ENCODE peak calls at places on chromosome X, in eight cellular contexts. B, U, K, R, L, X, W and C are unnamed samples. For H3K27me3, the result is how much of the 10 kb centered on the place peaks cover.

GRCh38 chrX:114800719-114801118 is 216.7 kb downstream of the IL13RA2 start:
- DNase-seq in B (no peak), K (no peak), X (no peak), L (peak), W (peak), U (no peak), R (peak), C (no peak)

GRCh38 chrX:94418065-94418464 is 744.1 kb downstream of the FAM133A start:
- DNase-seq in K (no peak), U (no peak), W (no peak), X (no peak), L (no peak), B (no peak), R (no peak), C (no peak)

GRCh38 chrX:107440187-107440586 is 9.3 kb upstream of the FRMPD3 start:
- DNase-seq in L (no peak), W (no peak), B (no peak), U (no peak), R (no peak), K (no peak), X (no peak), C (no peak)

GRCh38 chrX:153981771-153982533 is 9.4 kb downstream of the TMEM187 start:
- DNase-seq in B (peak), K (no peak), X (no peak), R (no peak), L (no peak), W (no peak), U (no peak), C (no peak)

GRCh38 chrX:18733273-18733672 is 25.8 kb downstream of the PPEF1 start:
- DNase-seq in R (no peak), B (no peak), X (no peak), L (no peak), U (no peak), W (no peak), K (no peak), C (no peak)

GRCh38 chrX:40570346-40571093 is 10.2 kb upstream of the ATP6AP2 start:
- DNase-seq in L (no peak), W (no peak), R (no peak), U (no peak), X (no peak), B (no peak), K (no peak), C (peak)

GRCh38 chrX:67604979-67605703 is 61.3 kb downstream of the AR start:
- DNase-seq in K (no peak), L (no peak), W (peak), U (no peak), B (peak), X (peak), R (peak), C (no peak)

GRCh38 chrX:101265869-101266428 is 25.2 kb downstream of the TAF7L start:
- DNase-seq in W (peak), K (no peak), R (peak), L (no peak), B (no peak), X (peak), U (no peak), C (no peak)

GRCh38 chrX:104659037-104659744 is 93.2 kb downstream of the IL1RAPL2 start:
- DNase-seq in U (no peak), R (peak), B (no peak), K (no peak), L (no peak), X (no peak), W (peak), C (no peak)

GRCh38 chrX:115898382-115899001 is 272.1 kb upstream of the AGTR2 start:
- DNase-seq in L (peak), W (no peak), B (peak), K (peak), U (peak), X (no peak), R (no peak), C (peak)

GRCh38 chrX:22325091-22325490 is 52.4 kb downstream of the CBLL2 start:
- DNase-seq in L (no peak), X (peak), K (no peak), R (peak), W (peak), U (no peak), B (no peak), C (no peak)

GRCh38 chrX:101057095-101057714 is 5.3 kb upstream of the TRMT2B start:
- DNase-seq in B (no peak), K (no peak), X (peak), L (no peak), R (peak), U (no peak), W (peak), C (no peak)

GRCh38 chrX:106621836-106622235 is 10.1 kb downstream of the RADX start:
- DNase-seq in L (no peak), R (no peak), W (no peak), B (no peak), U (no peak), K (no peak), X (no peak), C (no peak)

GRCh38 chrX:56498756-56499155 is 64.7 kb upstream of the UBQLN2 start:
- DNase-seq in K (no peak), U (no peak), X (no peak), R (no peak), W (no peak), B (no peak), L (no peak), C (no peak)

GRCh38 chrX:106159861-106160282 is 8.2 kb upstream of the PWWP3B start:
- DNase-seq in X (no peak), W (no peak), R (no peak), K (no peak), B (no peak), L (no peak), U (no peak), C (no peak)

GRCh38 chrX:18793601-18794089 is 86.2 kb downstream of the PPEF1 start:
- DNase-seq in U (peak), R (no peak), B (no peak), L (no peak), X (peak), K (peak), W (no peak), C (peak)

GRCh38 chrX:48911407-48912182 is at the start of gene SLC35A2:
- DNase-seq in X (peak), K (peak), U (peak), L (peak), W (peak), R (peak), B (peak), C (peak)

GRCh38 chrX:131675596-131676194 is 131.8 kb downstream of the OR13H1 start:
- DNase-seq in U (peak), K (peak), X (no peak), W (peak), R (no peak), B (peak), L (peak), C (peak)

GRCh38 chrX:153827903-153828302 is 2.4 kb downstream of the PDZD4 start:
- DNase-seq in K (no peak), W (no peak), U (peak), L (no peak), B (no peak), X (no peak), R (no peak), C (no peak)

GRCh38 chrX:40085086-40085551 is 12.6 kb downstream of the BCOR start:
- DNase-seq in W (peak), R (peak), K (no peak), L (no peak), X (peak), U (no peak), B (no peak), C (peak)

DNA sequence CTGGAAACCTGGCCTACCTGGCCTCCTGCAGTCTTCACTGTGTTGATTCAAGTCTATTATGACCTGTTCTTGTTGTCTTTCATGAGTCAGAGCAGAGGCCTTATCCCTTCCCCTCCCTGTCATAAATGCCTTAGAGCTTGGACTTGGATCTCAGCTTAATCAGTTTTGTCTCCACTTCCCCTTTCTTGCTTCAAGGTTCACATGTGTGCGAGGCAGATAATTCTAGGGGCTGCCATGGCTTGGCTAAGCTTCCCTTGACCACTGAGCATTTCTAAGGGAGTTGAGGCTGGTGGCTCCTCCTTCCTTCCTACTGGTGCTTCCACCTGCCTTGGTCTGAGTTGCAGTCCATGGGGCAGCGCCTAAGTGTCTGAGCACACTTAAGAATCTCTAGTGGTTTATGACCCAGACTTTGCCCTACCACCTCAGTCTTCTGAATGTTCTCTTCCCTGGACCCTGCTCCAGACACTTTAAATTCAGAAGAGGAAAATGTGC is 1.7 kb upstream of the HEPH start:
- DNase-seq in U (no peak), W (no peak), B (no peak), R (no peak), L (no peak), X (no peak), K (no peak), C (no peak)
- H3K27ac ChIP-seq in U (no peak), W (no peak), B (no peak), R (no peak), L (no peak), X (no peak), K (no peak), C (no peak)

GRCh38 chrX:80184854-80185253 is 170.3 kb downstream of the TBX22 start:
- DNase-seq in U (no peak), R (no peak), K (no peak), B (no peak), W (no peak), L (no peak), X (no peak), C (no peak)

GRCh38 chrX:80181079-80181478 is 166.5 kb downstream of the TBX22 start:
- DNase-seq in X (no peak), U (no peak), B (no peak), R (no peak), W (no peak), K (no peak), L (no peak), C (peak)
- TF ChIP-seq CTCF in X (no peak), U (peak), B (peak), R (no peak), W (no peak), K (peak), L (no peak), C (peak)

DNA sequence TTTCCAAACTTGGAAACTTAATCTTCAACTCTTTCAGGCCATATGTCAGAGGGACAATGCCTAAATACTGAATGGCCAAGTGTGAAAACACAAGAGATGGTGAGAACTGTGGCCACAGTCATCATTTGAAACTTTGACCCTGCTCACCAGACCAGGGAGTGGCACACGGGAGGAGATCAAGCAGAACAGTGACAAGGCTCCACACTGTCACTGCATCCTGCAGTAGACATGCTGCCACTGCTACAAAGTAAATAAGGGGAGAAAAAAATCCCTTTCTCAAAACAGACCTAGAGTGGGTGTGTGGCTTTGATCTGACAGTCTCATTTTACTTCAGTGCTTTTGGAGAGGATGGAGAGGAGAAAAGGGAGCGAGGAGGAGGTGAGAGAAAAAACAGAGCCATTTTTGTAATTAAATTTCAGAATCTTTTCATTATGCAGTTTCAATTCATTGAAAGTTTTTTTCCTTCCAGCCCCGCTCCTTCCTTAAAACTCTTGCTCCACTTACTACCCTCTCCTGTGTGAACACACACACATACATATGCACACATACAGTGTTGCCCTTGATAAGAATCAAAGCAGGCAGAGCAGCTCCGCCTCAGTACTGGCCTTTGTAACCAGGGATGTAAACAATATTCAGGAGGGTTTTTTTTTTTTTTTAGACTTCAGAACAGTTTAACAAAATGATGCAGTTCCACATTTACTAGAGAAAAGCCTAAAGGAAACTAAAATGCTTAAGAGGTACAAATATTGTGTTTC is 34.4 kb downstream of the NEXMIF start:
- DNase-seq in W (no peak), R (no peak), K (no peak), X (no peak), U (peak), B (no peak), L (no peak), C (no peak)
- H3K27me3 ChIP-seq in W (under half), R (under half), K (under half), X (under half), U (under half), B (under half), L (under half), C (under half)

DNA sequence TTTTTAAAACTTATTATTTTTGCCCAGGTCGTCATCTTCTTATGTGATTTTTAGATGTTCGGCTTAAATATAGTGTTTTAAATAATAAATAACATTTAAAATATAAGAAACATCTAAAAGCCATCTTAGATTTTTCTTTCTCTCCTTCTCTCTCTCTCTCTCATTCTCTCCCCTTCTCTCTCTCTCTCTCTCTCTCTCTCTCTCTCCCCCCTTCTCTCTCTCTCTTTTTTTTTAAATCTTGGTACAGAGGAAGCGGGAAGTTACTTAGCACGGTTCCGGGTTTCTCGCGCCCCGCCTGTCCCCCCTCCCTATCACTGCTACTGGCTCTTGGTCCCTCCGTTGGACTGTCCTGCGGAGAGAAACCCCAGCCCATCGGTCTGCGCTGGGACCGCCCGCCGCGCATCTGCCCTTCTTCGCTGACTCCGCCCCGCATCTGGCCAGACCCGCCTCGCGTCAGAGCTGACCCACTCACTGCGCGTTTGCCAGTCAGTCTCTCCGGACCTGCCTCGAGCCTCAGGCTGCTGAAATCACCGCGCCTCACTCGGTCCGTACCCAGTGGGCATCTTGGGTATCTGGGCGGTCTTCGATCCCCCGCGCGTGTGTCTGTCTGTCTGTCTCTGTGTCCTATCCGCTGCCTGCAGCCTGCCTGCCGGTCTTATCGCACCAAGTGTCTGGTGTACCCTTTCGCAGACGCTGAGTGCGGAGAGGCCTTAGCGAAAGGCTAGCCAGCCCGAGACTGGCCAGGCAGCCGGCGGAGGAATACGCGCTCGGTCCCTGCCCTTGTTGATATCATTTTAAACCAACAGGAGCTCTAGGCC is at the start of gene PABPC5:
- DNase-seq in B (no peak), U (peak), R (peak), K (no peak), X (peak), W (peak), L (no peak), C (peak)
- H3K27ac ChIP-seq in B (no peak), U (peak), R (peak), K (no peak), X (no peak), W (peak), L (no peak), C (peak)

GRCh38 chrX:97522307-97522706 is 638.6 kb downstream of the RPA4 start:
- DNase-seq in K (no peak), U (no peak), L (no peak), B (no peak), W (no peak), X (no peak), R (no peak), C (no peak)

GRCh38 chrX:97524340-97524739 is 640.6 kb downstream of the RPA4 start:
- DNase-seq in U (no peak), K (no peak), L (no peak), W (peak), R (no peak), X (peak), B (no peak), C (no peak)

GRCh38 chrX:97527725-97528124 is 644.0 kb downstream of the RPA4 start:
- DNase-seq in R (no peak), U (no peak), W (no peak), B (no peak), K (no peak), L (no peak), X (no peak), C (no peak)

GRCh38 chrX:97524997-97525396 is 641.3 kb downstream of the RPA4 start:
- DNase-seq in R (peak), U (no peak), W (peak), K (no peak), L (no peak), B (no peak), X (peak), C (no peak)

DNA sequence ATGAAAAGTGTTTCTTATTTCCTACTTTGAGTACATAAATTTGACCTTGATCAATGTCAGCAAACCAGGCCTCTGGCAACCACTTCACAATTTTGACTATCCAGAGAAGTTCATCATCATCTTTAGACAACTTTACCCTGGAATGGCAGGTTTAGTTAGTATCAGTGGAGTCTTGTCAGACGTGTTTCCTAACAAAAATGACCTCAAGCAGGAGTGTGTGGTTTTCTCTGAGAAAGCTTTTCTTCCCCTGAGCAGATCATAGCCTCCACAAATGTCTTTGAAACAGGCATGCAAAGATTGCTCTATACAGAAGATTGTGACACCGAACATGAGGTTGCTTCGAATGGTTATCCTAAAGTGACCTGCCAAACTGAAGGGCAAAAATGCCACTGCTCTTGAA is 642.3 kb downstream of the RPA4 start:
- DNase-seq in B (no peak), X (no peak), W (no peak), U (no peak), K (no peak), R (no peak), L (no peak), C (no peak)
- TF ChIP-seq CTCF in B (no peak), X (no peak), W (no peak), U (no peak), K (no peak), R (no peak), L (no peak), C (no peak)

DNA sequence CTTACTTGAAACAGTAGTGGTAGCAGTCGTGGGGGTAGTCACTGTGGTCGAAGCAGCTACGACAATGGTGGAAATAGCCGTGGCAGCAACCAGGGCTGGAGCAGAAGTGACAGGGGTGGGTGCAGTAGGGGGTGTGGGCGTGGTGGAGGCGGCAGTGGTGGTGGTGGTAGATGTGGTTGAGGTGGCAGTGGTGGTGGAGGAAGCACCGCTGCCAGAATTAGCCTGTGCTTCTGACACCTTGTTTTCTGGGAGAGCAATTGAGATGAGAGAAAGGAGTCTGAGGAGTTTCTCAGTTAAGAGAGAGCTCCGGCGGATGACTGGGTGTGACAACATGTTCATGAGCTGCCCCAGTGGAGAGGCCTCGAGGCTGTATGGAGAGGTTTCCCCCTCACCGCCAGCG is 113.5 kb upstream of the HSD17B10 start:
- DNase-seq in K (no peak), R (no peak), X (no peak), L (no peak), U (no peak), B (no peak), W (no peak), C (no peak)
- H3K27me3 ChIP-seq in K (under half), R (under half), X (under half), L (under half), U (under half), B (under half), W (under half), C (under half)

DNA sequence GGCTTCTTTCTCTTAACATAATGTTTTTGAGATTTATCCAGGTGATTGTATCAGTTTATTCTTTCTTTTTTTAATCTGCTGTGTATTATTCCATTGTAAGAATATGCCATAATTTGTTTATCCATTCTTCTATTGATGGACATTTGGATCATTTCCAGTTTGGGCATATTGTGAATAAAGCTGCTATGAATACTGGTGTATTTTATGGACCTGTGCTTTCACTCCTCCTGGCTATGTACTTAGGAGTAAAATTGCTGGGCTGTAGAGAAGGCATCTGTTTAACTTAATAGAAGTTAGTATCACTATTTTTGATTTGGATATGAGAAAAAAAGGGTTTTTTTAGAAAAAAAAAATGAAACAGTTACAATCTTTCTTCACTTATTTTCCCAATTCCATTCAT is 50.0 kb upstream of the FAM9C start:
- DNase-seq in X (peak), U (no peak), W (no peak), R (no peak), B (no peak), K (no peak), L (no peak), C (no peak)
- H3K27ac ChIP-seq in X (no peak), U (peak), W (no peak), R (peak), B (no peak), K (no peak), L (no peak), C (no peak)

GRCh38 chrX:112642349-112642748 is 37.4 kb downstream of the LHFPL1 start:
- DNase-seq in L (peak), R (peak), X (peak), W (peak), K (peak), U (peak), B (peak), C (peak)
- TF ChIP-seq CTCF in L (peak), R (peak), X (peak), W (peak), K (peak), U (peak), B (peak), C (peak)

GRCh38 chrX:35339796-35340195 is 397.2 kb downstream of the FAM47B start:
- DNase-seq in X (no peak), L (no peak), R (no peak), B (no peak), W (no peak), U (no peak), K (no peak), C (no peak)
- H3K27me3 ChIP-seq in X (under half), L (under half), R (under half), B (under half), W (under half), U (under half), K (under half), C (under half)

DNA sequence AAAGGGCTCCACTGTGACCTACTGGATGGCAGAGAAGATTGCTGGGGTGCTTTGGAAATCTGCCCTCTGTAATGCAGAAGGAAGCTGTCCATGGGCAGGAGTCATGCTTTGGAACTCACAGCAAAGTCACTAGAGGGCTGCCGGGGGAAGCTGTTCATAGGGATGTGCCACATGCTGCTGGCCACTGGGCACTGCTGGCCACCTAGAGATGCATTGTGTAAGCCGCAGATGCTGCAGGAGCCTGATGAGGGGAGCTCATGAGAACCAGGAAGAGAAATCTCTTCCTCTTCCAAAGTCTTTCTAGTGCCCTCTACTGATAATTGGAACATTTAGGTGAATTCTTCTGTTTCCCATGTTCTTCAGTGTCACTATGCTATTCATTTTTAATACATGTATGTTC is 31.2 kb upstream of the UXT start:
- DNase-seq in X (no peak), B (no peak), W (no peak), L (peak), U (no peak), K (no peak), R (no peak), C (no peak)
- H3K27ac ChIP-seq in X (no peak), B (no peak), W (no peak), L (no peak), U (no peak), K (no peak), R (no peak), C (no peak)